ENCODE peak calls at places on chromosomes 2 and 18, in six cellular contexts. U, L, X, E, T and J are unnamed samples.

GRCh38 chr2:232539298-232540231 is at the start of gene CHRNG:
- DNase-seq in U (no peak), L (peak; percentile 75), X (no peak), E (peak; percentile 73), T (no peak), J (no peak)

GRCh38 chr2:68357608-68358337 is 7.3 kb upstream of the PLEK start:
- DNase-seq in U (peak; percentile 74), L (peak; percentile 61), X (no peak), E (no peak), T (peak; percentile 60), J (peak; percentile 60)

GRCh38 chr2:179024445-179024844 is 25.5 kb downstream of the CCDC141 start:
- DNase-seq in U (no peak), L (no peak), X (no peak), E (no peak), T (no peak), J (no peak)

GRCh38 chr2:127932199-127932877 is 46.6 kb upstream of the AMMECR1L start:
- DNase-seq in U (peak; percentile 95), L (no peak), X (no peak), E (no peak), T (no peak), J (no peak)

GRCh38 chr2:13050764-13051163 is 334.0 kb downstream of the TRIB2 start:
- DNase-seq in U (peak; percentile 40), L (no peak), X (no peak), E (no peak), T (no peak), J (no peak)

GRCh38 chr2:103667335-103667884 is 905.6 kb downstream of the TMEM182 start:
- DNase-seq in U (no peak), L (no peak), X (no peak), E (no peak), T (no peak), J (no peak)

GRCh38 chr2:53770264-53770663 is 2.7 kb downstream of the CHAC2 start:
- DNase-seq in U (no peak), L (no peak), X (no peak), E (no peak), T (no peak), J (no peak)

GRCh38 chr2:24353933-24354332 is 6.4 kb downstream of the ITSN2 start:
- DNase-seq in U (no peak), L (no peak), X (no peak), E (no peak), T (no peak), J (no peak)

GRCh38 chr2:214019229-214019972 is 391.5 kb upstream of the VWC2L start:
- DNase-seq in U (peak; percentile 99), L (no peak), X (no peak), E (peak; percentile 85), T (no peak), J (no peak)

GRCh38 chr2:165016772-165017411 is 61.6 kb upstream of the SLC38A11 start:
- DNase-seq in U (peak; percentile 67), L (peak; percentile 49), X (no peak), E (no peak), T (peak; percentile 14), J (peak; percentile 45)

GRCh38 chr2:69046221-69046662 is 33.3 kb downstream of the ANTXR1 start:
- DNase-seq in U (peak; percentile 86), L (no peak), X (no peak), E (no peak), T (no peak), J (no peak)

GRCh38 chr18:13382683-13382989 is 164.1 kb downstream of the LDLRAD4 start:
- DNase-seq in U (no peak), L (no peak), X (no peak), E (no peak), T (no peak), J (no peak)

GRCh38 chr18:22822024-22822423 is 111.1 kb upstream of the RBBP8 start:
- DNase-seq in U (peak; percentile 58), L (peak; percentile 16), X (no peak), E (no peak), T (no peak), J (no peak)

GRCh38 chr2:105278654-105279053 is 37.1 kb downstream of the GPR45 start:
- DNase-seq in U (no peak), L (peak; percentile 42), X (no peak), E (no peak), T (no peak), J (no peak)

GRCh38 chr2:185633621-185634020 is 105.0 kb upstream of the FSIP2 start:
- DNase-seq in U (no peak), L (no peak), X (no peak), E (no peak), T (no peak), J (no peak)

GRCh38 chr2:136117909-136118818 is at the start of gene CXCR4:
- DNase-seq in U (peak; percentile 29), L (peak; percentile 98), X (peak; percentile 93), E (peak; percentile 93), T (peak; percentile 90), J (peak; percentile 90)

GRCh38 chr2:42967959-42968674 is 175.7 kb upstream of the HAAO start:
- DNase-seq in U (peak; percentile 85), L (no peak), X (no peak), E (peak; percentile 92), T (no peak), J (no peak)